ENCODE peak calls at places on chromosomes 3 and 15, in seven cellular contexts. W is SJSA1, M is IMR-90, O is uterus, Z is HL-60, I is colonic mucosa, C is mesendoderm. F is an unnamed sample.

GRCh38 chr3:193693774-193694173 is 100.8 kb downstream of the OPA1 start:
- DNase-seq in I (no peak), Z (peak), W (no peak), C (no peak), M (no peak), O (no peak), F (no peak)

GRCh38 chr15:69852482-69853275 is 245.0 kb downstream of the TLE3 start:
- DNase-seq in Z (no peak), M (peak), C (no peak), W (peak), O (no peak), I (no peak), F (no peak)

GRCh38 chr3:123286308-123287023 is 84.7 kb downstream of the SEC22A start:
- DNase-seq in I (peak), O (no peak), Z (peak), W (peak), C (peak), M (peak), F (peak)

GRCh38 chr3:58639001-58639400 is 27.6 kb downstream of the FAM3D start:
- DNase-seq in I (no peak), W (no peak), Z (no peak), M (peak), C (no peak), O (no peak), F (no peak)

GRCh38 chr3:149120051-149120972 is 9.1 kb upstream of the HPS3 start:
- DNase-seq in C (peak), I (no peak), O (no peak), Z (no peak), M (peak), W (no peak), F (peak)

GRCh38 chr3:179082416-179082815 is 10.8 kb upstream of the ZMAT3 start:
- DNase-seq in W (no peak), M (peak), Z (no peak), O (no peak), I (no peak), C (peak), F (no peak)

GRCh38 chr3:117622130-117622841 is 912.7 kb downstream of the TUSC7 start:
- DNase-seq in W (peak), C (peak), O (no peak), M (peak), I (no peak), Z (no peak), F (peak)

GRCh38 chr3:16871915-16872842 is 12.6 kb upstream of the PLCL2 start:
- DNase-seq in I (no peak), W (no peak), C (no peak), M (no peak), Z (no peak), O (no peak), F (no peak)

GRCh38 chr15:73394782-73395181 is 26.0 kb upstream of the HCN4 start:
- DNase-seq in M (no peak), C (no peak), O (no peak), Z (no peak), W (no peak), I (no peak), F (no peak)

GRCh38 chr15:84570164-84570692 is 30.6 kb upstream of the ZSCAN2 start:
- DNase-seq in C (peak), Z (peak), I (peak), M (no peak), O (peak), W (peak), F (peak)

GRCh38 chr15:95557226-95558046 is 773.1 kb upstream of the NR2F2 start:
- DNase-seq in O (peak), I (no peak), M (peak), W (peak), C (peak), Z (peak), F (peak)

GRCh38 chr3:147989344-147989743 is 580.2 kb downstream of the ZIC1 start:
- DNase-seq in W (no peak), O (no peak), I (no peak), M (no peak), Z (no peak), C (no peak), F (no peak)

GRCh38 chr3:182698078-182698477 is 95.2 kb upstream of the ATP11B start:
- DNase-seq in Z (no peak), C (no peak), I (no peak), O (no peak), M (no peak), W (no peak), F (no peak)

GRCh38 chr15:68719676-68720075 is 101.0 kb downstream of the ANP32A start:
- DNase-seq in Z (no peak), W (no peak), I (no peak), O (no peak), M (no peak), C (no peak), F (no peak)

GRCh38 chr3:128874481-128875180 is 4.8 kb upstream of the ACAD9 start:
- DNase-seq in C (no peak), M (no peak), O (no peak), I (no peak), Z (no peak), W (no peak), F (no peak)

GRCh38 chr3:122415104-122415744 is 638 bp downstream of the WDR5B start:
- DNase-seq in M (peak), I (peak), O (peak), Z (peak), W (no peak), C (peak), F (peak)

GRCh38 chr3:195150194-195151118 is 120.5 kb downstream of the XXYLT1 start:
- DNase-seq in Z (peak), C (peak), W (peak), I (peak), O (peak), M (peak), F (no peak)

GRCh38 chr3:183576487-183577107 is 21.1 kb upstream of the KLHL6 start:
- DNase-seq in C (no peak), O (no peak), I (no peak), Z (no peak), M (no peak), W (no peak), F (no peak)

GRCh38 chr15:48733615-48734014 is 77.3 kb downstream of the CEP152 start:
- DNase-seq in C (no peak), Z (no peak), M (no peak), O (no peak), W (no peak), I (no peak), F (no peak)

GRCh38 chr15:38424101-38424552 is 29.8 kb upstream of the FAM98B start:
- DNase-seq in I (no peak), O (no peak), W (no peak), Z (no peak), C (no peak), M (no peak), F (no peak)

GRCh38 chr3:17057316-17057715 is 172.6 kb downstream of the PLCL2 start:
- DNase-seq in M (peak), O (no peak), C (no peak), I (no peak), W (no peak), Z (no peak), F (no peak)

GRCh38 chr15:68725736-68726135 is 95.0 kb downstream of the ANP32A start:
- DNase-seq in I (peak), M (peak), O (peak), C (peak), Z (peak), W (no peak), F (no peak)

GRCh38 chr3:169744332-169745054 is 20.4 kb downstream of the TERC start:
- DNase-seq in C (peak), W (no peak), O (no peak), Z (no peak), M (peak), I (no peak), F (no peak)

GRCh38 chr3:10549617-10550228 is 44.3 kb upstream of the ATP2B2 start:
- DNase-seq in Z (no peak), W (no peak), M (no peak), O (no peak), C (no peak), I (no peak), F (no peak)

GRCh38 chr3:16179771-16180736 is 5.6 kb downstream of the GALNT15 start:
- DNase-seq in O (no peak), M (peak), W (peak), I (no peak), C (no peak), Z (no peak), F (no peak)

GRCh38 chr3:61736506-61736905 is 175.1 kb downstream of the PTPRG start:
- DNase-seq in M (peak), O (no peak), W (no peak), I (no peak), C (no peak), Z (no peak), F (peak)

GRCh38 chr15:66085128-66085527 is 168.4 kb downstream of the MEGF11 start:
- DNase-seq in I (no peak), O (no peak), W (no peak), C (peak), Z (no peak), M (no peak), F (no peak)

GRCh38 chr3:179375091-179375999 is 27.8 kb downstream of the MFN1 start:
- DNase-seq in Z (no peak), I (no peak), M (no peak), W (no peak), C (no peak), O (no peak), F (no peak)

GRCh38 chr15:82843561-82843960 is 34.1 kb downstream of the WHAMM start:
- DNase-seq in I (no peak), O (no peak), Z (no peak), C (no peak), W (no peak), M (no peak), F (no peak)

GRCh38 chr15:91129436-91129835 is 29.4 kb downstream of the SV2B start:
- DNase-seq in M (no peak), C (no peak), W (no peak), Z (no peak), I (no peak), O (no peak), F (no peak)

GRCh38 chr15:89003865-89004725 is 84.2 kb upstream of the ABHD2 start:
- DNase-seq in Z (no peak), C (peak), W (peak), M (peak), I (peak), O (no peak), F (no peak)

GRCh38 chr3:136069933-136070332 is 104.4 kb downstream of the PPP2R3A start:
- DNase-seq in Z (no peak), C (no peak), O (no peak), M (peak), I (no peak), W (no peak), F (no peak)
- H3K27ac ChIP-seq in Z (no peak), C (no peak), O (peak), M (no peak), I (no peak), W (peak), F (no peak)

GRCh38 chr15:99142562-99142961 is 37.7 kb downstream of the SYNM start:
- DNase-seq in C (peak), W (no peak), I (no peak), Z (no peak), O (no peak), M (no peak), F (no peak)
- H3K27ac ChIP-seq in C (peak), W (no peak), I (no peak), Z (no peak), O (no peak), M (no peak), F (no peak)

GRCh38 chr3:32470362-32470761 is 32.3 kb downstream of the CMTM6 start:
- DNase-seq in Z (no peak), C (no peak), O (no peak), M (no peak), W (no peak), I (no peak), F (no peak)
- H3K27ac ChIP-seq in Z (no peak), C (no peak), O (no peak), M (no peak), W (peak), I (no peak), F (peak)

GRCh38 chr15:101115318-101115886 is 136.4 kb downstream of the CHSY1 start:
- DNase-seq in M (no peak), Z (no peak), C (no peak), W (no peak), I (no peak), O (no peak), F (no peak)
- H3K27ac ChIP-seq in M (peak), Z (peak), C (no peak), W (no peak), I (no peak), O (peak), F (peak)